ENCODE peak calls at places on chromosomes 2 and 18, in five cellular contexts. One of them, this sample, is unnamed.

GRCh38 chr2:64455545-64455944 is 1.6 kb downstream of the LGALSL start:
- DNase-seq in AG04450: no peak
- DNase-seq in pancreas: no peak
- DNase-seq in fibroblast of lung: no peak
- DNase-seq in IMR-90: no peak
- DNase-seq in this sample: no peak

GRCh38 chr2:43438858-43439655 is 156.8 kb downstream of the THADA start:
- DNase-seq in pancreas: no peak
- DNase-seq in IMR-90: peak; percentile 36
- DNase-seq in AG04450: no peak
- DNase-seq in fibroblast of lung: peak; percentile 51
- DNase-seq in this sample: no peak

GRCh38 chr18:44701227-44701626 is 20.5 kb downstream of the SETBP1 start:
- DNase-seq in AG04450: no peak
- DNase-seq in IMR-90: no peak
- DNase-seq in pancreas: no peak
- DNase-seq in fibroblast of lung: no peak
- DNase-seq in this sample: no peak

GRCh38 chr2:237405605-237406004 is 8.4 kb downstream of the COL6A3 start:
- DNase-seq in pancreas: no peak
- DNase-seq in IMR-90: peak; percentile 13
- DNase-seq in AG04450: no peak
- DNase-seq in fibroblast of lung: no peak
- DNase-seq in this sample: no peak

GRCh38 chr2:27522400-27522945 is 25.8 kb downstream of the GCKR start:
- DNase-seq in IMR-90: no peak
- DNase-seq in AG04450: no peak
- DNase-seq in fibroblast of lung: no peak
- DNase-seq in pancreas: no peak
- DNase-seq in this sample: no peak

GRCh38 chr2:25822190-25823117 is 55.8 kb downstream of the ASXL2 start:
- DNase-seq in fibroblast of lung: no peak
- DNase-seq in pancreas: no peak
- DNase-seq in IMR-90: no peak
- DNase-seq in AG04450: no peak
- DNase-seq in this sample: no peak

GRCh38 chr2:39570130-39570555 is 95.6 kb upstream of the TMEM178A start:
- DNase-seq in pancreas: no peak
- DNase-seq in IMR-90: no peak
- DNase-seq in AG04450: no peak
- DNase-seq in fibroblast of lung: no peak
- DNase-seq in this sample: no peak

GRCh38 chr2:63652063-63652985 is 63.6 kb downstream of the MDH1 start:
- DNase-seq in AG04450: no peak
- DNase-seq in IMR-90: no peak
- DNase-seq in pancreas: no peak
- DNase-seq in fibroblast of lung: no peak
- DNase-seq in this sample: no peak

GRCh38 chr2:213279961-213280360 is 4.3 kb upstream of the SPAG16 start:
- DNase-seq in fibroblast of lung: no peak
- DNase-seq in AG04450: no peak
- DNase-seq in pancreas: no peak
- DNase-seq in IMR-90: no peak
- DNase-seq in this sample: no peak

GRCh38 chr2:1968988-1969700 is 224.8 kb upstream of the PXDN start:
- DNase-seq in IMR-90: no peak
- DNase-seq in AG04450: no peak
- DNase-seq in pancreas: no peak
- DNase-seq in fibroblast of lung: no peak
- DNase-seq in this sample: no peak

GRCh38 chr2:217666338-217666737 is 336.5 kb downstream of the TNS1 start:
- DNase-seq in pancreas: no peak
- DNase-seq in fibroblast of lung: peak; percentile 11
- DNase-seq in IMR-90: peak; percentile 80
- DNase-seq in AG04450: no peak
- DNase-seq in this sample: no peak

GRCh38 chr18:35619468-35619867 is 37.9 kb downstream of the GALNT1 start:
- DNase-seq in AG04450: no peak
- DNase-seq in fibroblast of lung: no peak
- DNase-seq in pancreas: no peak
- DNase-seq in IMR-90: no peak
- DNase-seq in this sample: no peak

GRCh38 chr18:68507781-68508180 is 207.1 kb downstream of the TMX3 start:
- DNase-seq in IMR-90: peak; percentile 57
- DNase-seq in fibroblast of lung: no peak
- DNase-seq in AG04450: no peak
- DNase-seq in pancreas: no peak
- DNase-seq in this sample: no peak

GRCh38 chr2:75540994-75541393 is 19.7 kb downstream of the EVA1A start:
- DNase-seq in fibroblast of lung: no peak
- DNase-seq in AG04450: no peak
- DNase-seq in pancreas: no peak
- DNase-seq in IMR-90: no peak
- DNase-seq in this sample: no peak

GRCh38 chr2:15334650-15335326 is 226.3 kb downstream of the NBAS start:
- DNase-seq in fibroblast of lung: peak; percentile 41
- DNase-seq in pancreas: no peak
- DNase-seq in IMR-90: peak; percentile 57
- DNase-seq in AG04450: no peak
- DNase-seq in this sample: no peak

GRCh38 chr2:150994041-150994440 is 267.6 kb downstream of the RBM43 start:
- DNase-seq in AG04450: peak; percentile 20
- DNase-seq in fibroblast of lung: peak; percentile 93
- DNase-seq in IMR-90: peak; percentile 74
- DNase-seq in pancreas: no peak
- DNase-seq in this sample: no peak
- TF ChIP-seq CTCF in AG04450: no peak
- TF ChIP-seq CTCF in fibroblast of lung: no peak
- TF ChIP-seq CTCF in IMR-90: no peak
- TF ChIP-seq CTCF in pancreas: no peak
- TF ChIP-seq CTCF in this sample: no peak

DNA sequence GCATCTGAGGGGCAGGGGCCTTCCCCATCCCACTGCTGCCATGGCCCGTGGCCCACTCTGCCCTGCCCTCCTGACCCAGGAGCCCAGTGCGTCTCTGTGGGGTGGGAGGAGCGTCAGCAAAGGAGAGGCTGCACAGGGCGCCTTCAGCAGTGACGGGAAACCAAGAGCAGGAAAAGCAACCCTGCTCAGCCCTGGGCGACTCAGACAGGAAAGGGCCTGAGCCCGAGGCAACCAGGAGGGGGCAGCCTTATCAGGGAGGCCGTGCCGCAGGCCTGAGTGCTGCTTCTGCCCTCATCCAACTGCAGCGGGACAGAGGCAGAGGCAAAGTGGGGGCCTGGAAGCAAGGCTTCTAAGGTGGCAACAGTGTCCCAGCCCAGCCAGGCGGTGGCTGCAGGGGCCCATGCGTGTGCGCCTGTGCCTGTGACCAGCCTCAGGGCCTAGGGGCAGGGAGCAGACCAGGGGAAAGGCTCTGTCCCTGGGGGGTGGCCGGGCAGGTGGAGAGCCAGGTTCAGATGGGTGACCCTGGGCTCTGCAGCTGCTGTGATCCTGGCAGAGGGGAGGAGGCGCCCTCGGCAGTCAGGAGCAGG is 23.3 kb upstream of the ALPI start:
- DNase-seq in fibroblast of lung: no peak
- DNase-seq in IMR-90: no peak
- DNase-seq in AG04450: no peak
- DNase-seq in pancreas: peak; percentile 54
- DNase-seq in this sample: no peak
- TF ChIP-seq CTCF in fibroblast of lung: no peak
- TF ChIP-seq CTCF in IMR-90: peak; percentile 14
- TF ChIP-seq CTCF in AG04450: no peak
- TF ChIP-seq CTCF in pancreas: no peak
- TF ChIP-seq CTCF in this sample: no peak

DNA sequence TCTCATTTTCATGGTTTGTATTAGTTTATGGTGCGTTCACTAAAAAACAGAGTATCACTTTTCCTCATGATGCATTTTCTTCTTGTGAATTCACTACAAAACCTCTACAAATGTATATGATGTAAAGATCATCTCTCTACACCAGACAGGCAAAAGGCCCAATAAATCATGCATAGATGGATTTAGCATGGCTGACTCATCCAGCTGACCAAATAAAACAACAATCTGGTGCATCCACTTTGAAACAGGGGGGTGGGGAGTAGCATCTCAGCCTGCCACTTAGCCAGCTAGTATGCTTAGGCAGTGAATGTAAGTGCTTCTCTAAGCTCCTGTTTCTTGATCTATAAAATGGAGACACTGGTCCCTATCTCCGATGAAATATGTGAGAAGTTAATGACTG is 78.5 kb downstream of the SATB2 start:
- DNase-seq in AG04450: no peak
- DNase-seq in IMR-90: peak; percentile 75
- DNase-seq in pancreas: no peak
- DNase-seq in fibroblast of lung: peak; percentile 64
- DNase-seq in this sample: no peak
- TF ChIP-seq CTCF in AG04450: no peak
- TF ChIP-seq CTCF in IMR-90: no peak
- TF ChIP-seq CTCF in pancreas: no peak
- TF ChIP-seq CTCF in fibroblast of lung: no peak
- TF ChIP-seq CTCF in this sample: no peak

GRCh38 chr2:120436460-120436739 is 90.5 kb downstream of the INHBB start:
- DNase-seq in IMR-90: no peak
- DNase-seq in pancreas: peak; percentile 23
- DNase-seq in fibroblast of lung: no peak
- DNase-seq in AG04450: no peak
- DNase-seq in this sample: peak; percentile 9

GRCh38 chr2:120437604-120438000 is 91.7 kb downstream of the INHBB start:
- DNase-seq in IMR-90: no peak
- DNase-seq in pancreas: peak; percentile 42
- DNase-seq in AG04450: no peak
- DNase-seq in fibroblast of lung: no peak
- DNase-seq in this sample: peak; percentile 30

GRCh38 chr2:120438301-120439066 is 92.5 kb downstream of the INHBB start:
- DNase-seq in pancreas: peak; percentile 37
- DNase-seq in AG04450: no peak
- DNase-seq in fibroblast of lung: no peak
- DNase-seq in IMR-90: no peak
- DNase-seq in this sample: peak; percentile 38

GRCh38 chr2:120435671-120436459 is 89.9 kb downstream of the INHBB start:
- DNase-seq in fibroblast of lung: no peak
- DNase-seq in AG04450: no peak
- DNase-seq in IMR-90: no peak
- DNase-seq in pancreas: peak; percentile 64
- DNase-seq in this sample: peak; percentile 38

GRCh38 chr2:120436885-120437603 is 91.1 kb downstream of the INHBB start:
- DNase-seq in IMR-90: peak; percentile 13
- DNase-seq in pancreas: peak; percentile 12
- DNase-seq in AG04450: no peak
- DNase-seq in fibroblast of lung: peak; percentile 29
- DNase-seq in this sample: peak; percentile 16
- TF ChIP-seq CTCF in IMR-90: peak; percentile 44
- TF ChIP-seq CTCF in pancreas: no peak
- TF ChIP-seq CTCF in AG04450: peak; percentile 39
- TF ChIP-seq CTCF in fibroblast of lung: peak; percentile 47
- TF ChIP-seq CTCF in this sample: peak; percentile 22

This sample was measured in CD14-positive monocyte.